ENCODE peak calls at places on chromosomes 13 and 19, in eight cellular contexts. M, F, T, L, H, J, V and D are unnamed samples.

GRCh38 chr13:99500839-99501134 is 485 bp upstream of the TM9SF2 start:
- DNase-seq in M (no peak), F (no peak), T (no peak), L (no peak), H (no peak), J (no peak), V (no peak), D (no peak)

GRCh38 chr19:5961969-5962945 is 15.7 kb downstream of the RANBP3 start:
- DNase-seq in M (no peak), F (no peak), T (peak; percentile 66), L (peak; percentile 69), H (no peak), J (no peak), V (no peak), D (peak; percentile 63)

GRCh38 chr19:55066107-55066709 is 3.3 kb upstream of the RDH13 start:
- DNase-seq in M (no peak), F (no peak), T (no peak), L (no peak), H (no peak), J (peak; percentile 46), V (no peak), D (peak; percentile 22)

GRCh38 chr19:17109962-17110598 is 34.5 kb downstream of the MYO9B start:
- DNase-seq in M (no peak), F (no peak), T (no peak), L (no peak), H (no peak), J (no peak), V (no peak), D (no peak)

GRCh38 chr19:36401475-36401874 is 17.0 kb downstream of the ZFP82 start:
- DNase-seq in M (no peak), F (no peak), T (no peak), L (no peak), H (no peak), J (no peak), V (no peak), D (no peak)

GRCh38 chr19:35722897-35723296 is 5.1 kb downstream of the KMT2B start:
- DNase-seq in M (no peak), F (no peak), T (no peak), L (no peak), H (no peak), J (no peak), V (no peak), D (no peak)

GRCh38 chr13:48579167-48579918 is 46.5 kb upstream of the RCBTB2 start:
- DNase-seq in M (no peak), F (no peak), T (no peak), L (no peak), H (no peak), J (no peak), V (no peak), D (peak; percentile 64)

GRCh38 chr19:56126983-56127780 is 6.1 kb upstream of the ZNF787 start:
- DNase-seq in M (no peak), F (no peak), T (no peak), L (no peak), H (no peak), J (no peak), V (no peak), D (no peak)

GRCh38 chr13:76812206-76812882 is 73.9 kb downstream of the KCTD12 start:
- DNase-seq in M (no peak), F (peak; percentile 78), T (no peak), L (peak; percentile 65), H (no peak), J (no peak), V (peak; percentile 79), D (no peak)

GRCh38 chr19:55080121-55080914 is 4.6 kb downstream of the EPS8L1 start:
- DNase-seq in M (peak; percentile 57), F (no peak), T (peak; percentile 55), L (peak; percentile 59), H (no peak), J (peak; percentile 83), V (no peak), D (peak; percentile 61)

GRCh38 chr13:80712026-80712425 is 371.1 kb upstream of the SPRY2 start:
- DNase-seq in M (no peak), F (no peak), T (no peak), L (peak; percentile 37), H (no peak), J (no peak), V (no peak), D (peak; percentile 50)

GRCh38 chr13:49303533-49304252 is 56.0 kb downstream of the CDADC1 start:
- DNase-seq in M (no peak), F (no peak), T (no peak), L (no peak), H (no peak), J (no peak), V (no peak), D (no peak)

GRCh38 chr19:7230826-7231225 is 63.4 kb downstream of the INSR start:
- DNase-seq in M (no peak), F (no peak), T (no peak), L (no peak), H (no peak), J (no peak), V (no peak), D (no peak)

GRCh38 chr19:10855879-10856522 is 7.8 kb downstream of the C19orf38 start:
- DNase-seq in M (peak; percentile 28), F (no peak), T (no peak), L (no peak), H (no peak), J (peak; percentile 44), V (no peak), D (peak; percentile 25)